ENCODE peak calls at places on chromosome 1, in six cellular contexts. G is Calu3, Q is cardiac muscle cell, U is GM06990, B is foreskin fibroblast, I is mammary epithelial cell. O is an unnamed sample.

GRCh38 chr1:8222789-8223188 is 95.1 kb upstream of the SLC45A1 start:
- DNase-seq in G (no peak), Q (no peak), U (no peak), B (no peak), I (no peak), O (no peak)

GRCh38 chr1:54361342-54361741 is 44.9 kb downstream of the SSBP3 start:
- DNase-seq in G (no peak), Q (peak), U (no peak), B (peak), I (no peak), O (no peak)

GRCh38 chr1:31605908-31606427 is 11.5 kb upstream of the HCRTR1 start:
- DNase-seq in G (no peak), Q (no peak), U (peak), B (peak), I (peak), O (no peak)

GRCh38 chr1:159207774-159208459 is 3.2 kb downstream of the ACKR1 start:
- DNase-seq in G (no peak), Q (peak), U (no peak), B (no peak), I (no peak), O (no peak)

GRCh38 chr1:167791281-167792209 is 69.8 kb downstream of the MPZL1 start:
- DNase-seq in G (no peak), Q (no peak), U (no peak), B (peak), I (no peak), O (no peak)

GRCh38 chr1:170791941-170792340 is 128.0 kb downstream of the PRRX1 start:
- DNase-seq in G (no peak), Q (no peak), U (no peak), B (peak), I (no peak), O (no peak)

GRCh38 chr1:78437393-78437792 is 53.4 kb upstream of the PTGFR start:
- DNase-seq in G (no peak), Q (peak), U (no peak), B (peak), I (no peak), O (no peak)

GRCh38 chr1:224727851-224728250 is 111.7 kb downstream of the CNIH3 start:
- DNase-seq in G (no peak), Q (no peak), U (no peak), B (peak), I (peak), O (no peak)

GRCh38 chr1:19735419-19736127 is 64.1 kb downstream of the TMCO4 start:
- DNase-seq in G (no peak), Q (no peak), U (no peak), B (peak), I (peak), O (peak)

GRCh38 chr1:19011832-19012231 is 55.4 kb upstream of the IFFO2 start:
- DNase-seq in G (no peak), Q (no peak), U (no peak), B (no peak), I (no peak), O (no peak)

GRCh38 chr1:21293537-21294265 is 3.4 kb upstream of the ECE1 start:
- DNase-seq in G (no peak), Q (no peak), U (peak), B (peak), I (no peak), O (no peak)

GRCh38 chr1:115911298-115911697 is 65.0 kb upstream of the SLC22A15 start:
- DNase-seq in G (peak), Q (no peak), U (no peak), B (no peak), I (peak), O (peak)

GRCh38 chr1:195195423-195196057 is 1412.7 kb downstream of the KCNT2 start:
- DNase-seq in G (no peak), Q (no peak), U (peak), B (peak), I (no peak), O (no peak)

GRCh38 chr1:183569141-183569540 is 21.1 kb downstream of the NCF2 start:
- DNase-seq in G (peak), Q (no peak), U (no peak), B (peak), I (peak), O (peak)

GRCh38 chr1:18463984-18464664 is 16.6 kb upstream of the KLHDC7A start:
- DNase-seq in G (no peak), Q (no peak), U (no peak), B (no peak), I (no peak), O (no peak)

GRCh38 chr1:203172184-203173115 is 3.2 kb downstream of the MYBPH start:
- DNase-seq in G (peak), Q (peak), U (no peak), B (peak), I (peak), O (peak)

GRCh38 chr1:93330617-93331016 is 15.1 kb upstream of the DR1 start:
- DNase-seq in G (no peak), Q (no peak), U (no peak), B (no peak), I (no peak), O (no peak)

GRCh38 chr1:19067187-19067911 is 110.9 kb upstream of the IFFO2 start:
- DNase-seq in G (peak), Q (no peak), U (no peak), B (no peak), I (peak), O (no peak)

DNA sequence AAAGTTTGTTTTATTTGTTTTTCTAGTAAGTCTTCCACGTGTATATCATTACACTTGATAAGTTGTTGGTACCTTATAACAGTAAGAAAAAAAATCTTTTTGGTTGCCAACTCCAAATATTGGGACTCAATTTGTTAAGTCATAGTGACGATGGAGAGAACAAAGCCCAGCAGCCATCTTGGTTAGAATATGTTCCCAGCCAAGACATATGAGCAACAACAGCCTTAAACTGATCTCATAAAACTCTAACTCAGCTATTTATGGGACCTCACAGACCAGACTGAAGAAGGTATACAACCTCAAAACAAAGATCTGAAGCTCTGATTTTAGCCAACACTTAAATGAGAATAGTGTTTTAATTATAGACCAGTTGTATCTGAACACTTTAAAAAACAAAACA is 281.3 kb downstream of the VAV3 start:
- DNase-seq in G (no peak), Q (no peak), U (no peak), B (no peak), I (no peak), O (no peak)
- TF ChIP-seq CTCF in G (no peak), Q (no peak), U (no peak), B (no peak), I (no peak), O (no peak)

GRCh38 chr1:107141491-107142369 is 891 bp downstream of the NTNG1 start:
- DNase-seq in G (peak), Q (peak), U (peak), B (peak), I (peak), O (no peak)
- TF ChIP-seq CTCF in G (no peak), Q (peak), U (peak), B (peak), I (peak), O (peak)

GRCh38 chr1:34843392-34844251 is 15.9 kb downstream of the SMIM12 start:
- DNase-seq in G (no peak), Q (no peak), U (no peak), B (no peak), I (no peak), O (no peak)

GRCh38 chr1:34847094-34847493 is 12.5 kb downstream of the SMIM12 start:
- DNase-seq in G (no peak), Q (no peak), U (no peak), B (no peak), I (no peak), O (no peak)

GRCh38 chr1:34846265-34846664 is 13.3 kb downstream of the SMIM12 start:
- DNase-seq in G (no peak), Q (no peak), U (no peak), B (no peak), I (no peak), O (no peak)

GRCh38 chr1:34844252-34844634 is 15.3 kb downstream of the SMIM12 start:
- DNase-seq in G (no peak), Q (no peak), U (no peak), B (no peak), I (peak), O (no peak)

GRCh38 chr1:34845131-34845901 is 14.2 kb downstream of the SMIM12 start:
- DNase-seq in G (no peak), Q (no peak), U (no peak), B (no peak), I (no peak), O (no peak)
- TF ChIP-seq CTCF in G (no peak), Q (no peak), U (no peak), B (no peak), I (no peak), O (no peak)

GRCh38 chr1:34864759-34865158 is 5.2 kb upstream of the SMIM12 start:
- DNase-seq in G (no peak), Q (no peak), U (no peak), B (no peak), I (no peak), O (no peak)
- TF ChIP-seq CTCF in G (no peak), Q (no peak), U (no peak), B (no peak), I (no peak), O (no peak)

DNA sequence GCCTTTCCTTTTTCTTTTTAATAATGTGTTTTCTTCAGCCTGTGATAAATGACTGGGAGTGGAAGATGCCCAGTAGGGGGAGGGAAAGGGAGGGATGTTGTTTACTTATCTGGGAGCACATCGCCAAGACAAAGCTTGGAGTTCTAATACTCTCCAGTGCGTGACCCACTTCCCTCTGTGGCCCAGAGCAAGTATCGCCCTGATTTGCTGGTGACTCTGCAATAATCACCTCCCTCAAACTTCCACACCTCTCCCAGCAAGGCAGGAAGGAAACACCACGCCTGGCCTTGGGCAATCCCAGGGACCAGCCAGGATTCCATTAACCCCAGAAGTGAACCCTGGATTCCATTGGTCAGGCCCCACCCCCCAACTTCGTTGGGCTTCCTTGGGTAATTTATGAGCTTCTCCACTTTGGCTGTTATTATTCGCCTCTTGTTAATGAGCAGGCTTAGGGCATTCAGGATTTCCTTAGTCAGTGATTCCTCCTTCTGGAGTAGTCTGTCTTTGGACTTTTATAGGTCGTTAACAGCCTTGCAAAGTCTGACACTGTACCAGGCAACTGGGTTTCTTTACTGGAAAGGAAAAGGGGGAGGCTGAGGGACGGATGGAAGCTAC is 24.3 kb upstream of the GRHL3 start:
- DNase-seq in G (no peak), Q (no peak), U (no peak), B (peak), I (peak), O (peak)
- TF ChIP-seq CTCF in G (no peak), Q (peak), U (no peak), B (no peak), I (peak), O (no peak)

GRCh38 chr1:47332779-47333577 is 612 bp upstream of the CMPK1 start:
- DNase-seq in G (no peak), Q (no peak), U (no peak), B (no peak), I (no peak), O (no peak)

GRCh38 chr1:47330212-47330611 is 3.4 kb upstream of the CMPK1 start:
- DNase-seq in G (no peak), Q (no peak), U (no peak), B (no peak), I (no peak), O (no peak)

GRCh38 chr1:47333922-47334764 is 553 bp downstream of the CMPK1 start:
- DNase-seq in G (peak), Q (peak), U (peak), B (peak), I (peak), O (peak)

GRCh38 chr1:47333578-47333921 is at the start of gene CMPK1:
- DNase-seq in G (peak), Q (peak), U (peak), B (peak), I (peak), O (peak)

GRCh38 chr1:47331875-47332274 is 1.7 kb upstream of the CMPK1 start:
- DNase-seq in G (no peak), Q (no peak), U (no peak), B (no peak), I (no peak), O (no peak)
- TF ChIP-seq CTCF in G (no peak), Q (no peak), U (no peak), B (no peak), I (no peak), O (no peak)

GRCh38 chr1:29145739-29146437 is 22.2 kb upstream of the TMEM200B start:
- DNase-seq in G (no peak), Q (no peak), U (no peak), B (peak), I (no peak), O (no peak)
- TF ChIP-seq CTCF in G (no peak), Q (no peak), U (no peak), B (no peak), I (no peak), O (no peak)